ENCODE peak calls at places on chromosomes 12 and 14, in eight cellular contexts. H, F, J, G, R, S, N and I are unnamed samples. For H3K4me1 and H3K27me3, the result is how much of the 10 kb centered on the place peaks cover.

GRCh38 chr12:630656-631632 is 32.3 kb downstream of the NINJ2 start:
- DNase-seq in F (peak), H (peak), G (peak), N (peak), J (no peak), S (no peak), R (peak), I (peak)

GRCh38 chr12:6233121-6233971 is 33.1 kb downstream of the CD9 start:
- DNase-seq in J (no peak), F (no peak), G (peak), N (no peak), H (no peak), R (no peak), S (peak), I (no peak)

GRCh38 chr12:23209793-23210192 is 584.8 kb downstream of the ETNK1 start:
- DNase-seq in J (no peak), G (no peak), N (no peak), H (no peak), S (no peak), F (no peak), R (no peak), I (no peak)

GRCh38 chr12:49644620-49644994 is 21.2 kb downstream of the PRPF40B start:
- DNase-seq in G (peak), R (peak), N (peak), F (peak), H (peak), J (no peak), S (peak), I (peak)

GRCh38 chr12:96399919-96400630 is at the start of gene CDK17:
- DNase-seq in J (peak), R (peak), G (peak), F (peak), S (peak), N (peak), H (peak), I (peak)

GRCh38 chr12:5873341-5873919 is 71.6 kb downstream of the ANO2 start:
- DNase-seq in G (no peak), R (no peak), J (no peak), N (no peak), H (no peak), S (no peak), F (no peak), I (no peak)

GRCh38 chr12:32545413-32545970 is 133.6 kb upstream of the DNM1L start:
- DNase-seq in N (no peak), S (no peak), J (no peak), H (no peak), R (no peak), F (no peak), G (no peak), I (no peak)

GRCh38 chr12:120820885-120821510 is 83.2 kb downstream of the SPPL3 start:
- DNase-seq in F (no peak), G (no peak), J (no peak), S (no peak), N (no peak), R (no peak), H (no peak), I (no peak)

GRCh38 chr12:100154472-100155247 is 12.0 kb upstream of the BLTP3B start:
- DNase-seq in R (peak), J (peak), N (peak), G (peak), F (peak), S (no peak), H (peak), I (peak)

GRCh38 chr12:124506145-124506831 is 61.1 kb downstream of the NCOR2 start:
- DNase-seq in H (peak), S (peak), R (peak), F (peak), N (no peak), J (peak), G (peak), I (peak)

GRCh38 chr12:112380663-112381420 is 1.4 kb downstream of the HECTD4 start:
- DNase-seq in H (no peak), R (no peak), N (no peak), S (no peak), G (no peak), F (no peak), J (no peak), I (no peak)

GRCh38 chr14:58272589-58273372 is 25.6 kb upstream of the ARID4A start:
- DNase-seq in J (no peak), S (no peak), F (no peak), N (no peak), R (no peak), G (no peak), H (no peak), I (no peak)

GRCh38 chr14:93997933-93998870 is 1.1 kb downstream of the CCDC197 start:
- DNase-seq in S (peak), R (no peak), J (no peak), N (no peak), F (no peak), H (no peak), G (peak), I (no peak)

GRCh38 chr12:124456652-124457152 is 110.7 kb downstream of the NCOR2 start:
- DNase-seq in S (no peak), H (peak), G (no peak), R (peak), F (peak), J (no peak), N (peak), I (peak)

GRCh38 chr14:20612403-20612802 is 21.2 kb upstream of the RNASE12 start:
- DNase-seq in H (no peak), J (no peak), R (no peak), N (peak), F (no peak), G (no peak), S (no peak), I (no peak)

GRCh38 chr14:55581011-55581806 is 1.2 kb downstream of the KTN1 start:
- DNase-seq in N (peak), S (no peak), J (no peak), R (peak), G (peak), H (peak), F (peak), I (no peak)

GRCh38 chr12:45546545-45546944 is 183.0 kb upstream of the ARID2 start:
- DNase-seq in F (no peak), S (no peak), H (no peak), R (no peak), J (no peak), N (no peak), G (no peak), I (no peak)

GRCh38 chr12:110661337-110661972 is 27.5 kb downstream of the HVCN1 start:
- DNase-seq in G (peak), S (no peak), F (peak), H (peak), J (no peak), N (peak), R (peak), I (peak)

GRCh38 chr12:44223736-44224135 is 387.9 kb downstream of the TMEM117 start:
- DNase-seq in H (no peak), R (no peak), G (no peak), F (no peak), N (no peak), S (no peak), J (no peak), I (no peak)

GRCh38 chr12:83462419-83462818 is 775.7 kb downstream of the TMTC2 start:
- DNase-seq in N (no peak), H (no peak), S (no peak), R (no peak), G (no peak), J (no peak), F (no peak), I (no peak)

GRCh38 chr12:56758728-56759269 is 4.3 kb upstream of the HSD17B6 start:
- DNase-seq in N (no peak), F (no peak), R (no peak), H (no peak), J (no peak), G (no peak), S (no peak), I (no peak)

GRCh38 chr14:70254476-70254961 is 65.8 kb upstream of the SLC8A3 start:
- DNase-seq in F (peak), G (peak), N (no peak), S (no peak), J (no peak), R (no peak), H (no peak), I (no peak)

GRCh38 chr12:24705741-24706358 is 243.1 kb downstream of the BCAT1 start:
- DNase-seq in R (no peak), G (no peak), H (no peak), F (no peak), J (no peak), N (no peak), S (no peak), I (no peak)

GRCh38 chr14:106556665-106557289 is 1030.4 kb downstream of the TMEM121 start:
- DNase-seq in J (no peak), H (no peak), G (no peak), S (no peak), F (peak), R (no peak), N (peak), I (no peak)

GRCh38 chr12:127888948-127889347 is 378.0 kb upstream of the TMEM132C start:
- DNase-seq in N (no peak), F (no peak), R (no peak), H (no peak), J (no peak), S (no peak), G (no peak), I (peak)

GRCh38 chr14:102192840-102193502 is 53.3 kb downstream of the WDR20 start:
- DNase-seq in G (no peak), F (no peak), S (no peak), R (no peak), N (no peak), J (no peak), H (peak), I (no peak)
- H3K4me1 ChIP-seq in G (under half), F (under half), S (half or more), R (half or more), N (under half), J (under half), H (under half), I (under half)

DNA sequence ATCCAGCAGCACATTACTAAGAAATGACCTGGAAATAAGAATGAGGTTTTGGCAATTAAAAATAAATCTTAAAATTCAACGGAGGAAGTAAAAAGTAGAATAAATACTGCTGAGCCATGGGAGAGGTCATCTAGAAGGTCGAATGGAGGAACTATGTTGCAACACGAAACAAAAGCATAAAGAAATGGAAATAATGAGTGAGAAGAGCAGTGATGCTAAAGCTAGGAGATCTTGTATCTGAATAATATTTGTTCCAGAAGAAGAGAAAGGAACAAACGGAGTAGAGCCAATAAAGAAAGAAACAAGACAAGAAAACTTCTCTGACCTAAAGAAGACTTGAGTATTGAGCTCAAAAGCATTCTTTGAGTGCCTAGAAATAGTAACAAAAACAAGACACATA is 6.6 kb upstream of the KRT7 start:
- DNase-seq in S (no peak), F (no peak), R (no peak), J (no peak), H (no peak), N (no peak), G (no peak), I (no peak)
- H3K27me3 ChIP-seq in S (under half), F (under half), R (half or more), J (under half), H (under half), N (under half), G (under half), I (under half)

GRCh38 chr14:92655372-92655771 is 93.1 kb downstream of the LGMN start:
- DNase-seq in H (no peak), N (no peak), F (no peak), R (no peak), G (no peak), S (no peak), J (no peak), I (no peak)

GRCh38 chr14:92657457-92658142 is 90.8 kb downstream of the LGMN start:
- DNase-seq in F (peak), N (no peak), S (peak), H (peak), R (peak), G (peak), J (no peak), I (peak)

GRCh38 chr14:92656306-92656705 is 92.1 kb downstream of the LGMN start:
- DNase-seq in H (no peak), N (no peak), G (no peak), J (no peak), F (no peak), S (no peak), R (no peak), I (no peak)

GRCh38 chr14:92654206-92654901 is 94.1 kb downstream of the LGMN start:
- DNase-seq in H (no peak), J (no peak), N (peak), R (no peak), G (no peak), S (no peak), F (no peak), I (no peak)

DNA sequence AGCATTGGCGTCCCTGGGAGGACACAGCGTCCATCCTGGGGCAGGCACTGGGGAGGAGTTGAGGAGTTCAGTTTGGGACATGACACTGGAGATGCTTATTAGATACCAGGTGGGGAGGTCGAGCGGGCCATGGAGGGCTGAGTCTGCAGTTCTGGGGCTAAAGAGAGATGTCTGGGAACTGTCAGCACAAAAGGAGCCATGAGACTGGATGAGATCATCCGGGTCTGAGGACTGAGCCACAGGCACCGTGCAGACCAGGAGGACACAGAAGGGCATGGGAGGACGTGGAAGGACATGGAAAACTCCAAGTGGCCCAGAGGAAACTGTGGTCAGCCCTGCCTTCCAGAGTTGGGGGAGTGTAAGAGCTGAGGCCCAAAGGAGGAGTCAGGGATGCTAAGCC is 92.6 kb downstream of the LGMN start:
- DNase-seq in S (no peak), F (no peak), G (no peak), R (no peak), H (no peak), J (no peak), N (no peak), I (no peak)
- H3K4me1 ChIP-seq in S (under half), F (half or more), G (under half), R (under half), H (half or more), J (under half), N (half or more), I (under half)

GRCh38 chr14:104031384-104031783 is 54.1 kb upstream of the ASPG start:
- DNase-seq in R (no peak), J (no peak), S (no peak), F (no peak), H (no peak), N (no peak), G (no peak), I (no peak)

GRCh38 chr14:104036250-104036649 is 49.2 kb upstream of the ASPG start:
- DNase-seq in N (no peak), J (no peak), F (no peak), H (no peak), S (no peak), R (no peak), G (no peak), I (no peak)

GRCh38 chr14:104035300-104035699 is 50.2 kb upstream of the ASPG start:
- DNase-seq in R (no peak), J (no peak), S (no peak), H (no peak), F (no peak), G (no peak), N (no peak), I (no peak)

GRCh38 chr14:104026024-104026423 is 59.5 kb upstream of the ASPG start:
- DNase-seq in N (no peak), G (no peak), J (no peak), F (no peak), S (no peak), H (no peak), R (no peak), I (no peak)

DNA sequence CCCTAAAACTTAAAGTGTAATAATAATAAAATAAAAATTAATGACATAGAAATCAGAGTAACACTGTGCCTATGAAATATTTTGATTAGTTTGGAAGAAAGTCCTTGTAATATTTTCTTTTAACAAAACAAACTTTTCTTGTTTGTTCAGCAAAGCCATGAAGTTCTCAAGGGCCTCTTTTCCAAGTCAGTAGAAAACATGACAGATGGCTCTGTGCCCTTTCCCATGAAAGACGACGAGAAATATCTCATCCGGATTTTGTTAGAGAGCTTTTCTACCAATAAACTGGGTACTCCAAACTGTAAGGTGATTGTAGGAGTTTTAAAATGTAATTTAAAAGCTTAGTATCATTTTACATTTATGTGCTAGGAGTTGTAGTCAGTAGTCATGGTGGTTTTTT is 54.5 kb upstream of the ASPG start:
- DNase-seq in N (no peak), J (no peak), S (no peak), G (no peak), H (no peak), F (no peak), R (no peak), I (no peak)
- H3K27me3 ChIP-seq in N (under half), J (under half), S (under half), G (under half), H (under half), F (under half), R (under half), I (under half)

DNA sequence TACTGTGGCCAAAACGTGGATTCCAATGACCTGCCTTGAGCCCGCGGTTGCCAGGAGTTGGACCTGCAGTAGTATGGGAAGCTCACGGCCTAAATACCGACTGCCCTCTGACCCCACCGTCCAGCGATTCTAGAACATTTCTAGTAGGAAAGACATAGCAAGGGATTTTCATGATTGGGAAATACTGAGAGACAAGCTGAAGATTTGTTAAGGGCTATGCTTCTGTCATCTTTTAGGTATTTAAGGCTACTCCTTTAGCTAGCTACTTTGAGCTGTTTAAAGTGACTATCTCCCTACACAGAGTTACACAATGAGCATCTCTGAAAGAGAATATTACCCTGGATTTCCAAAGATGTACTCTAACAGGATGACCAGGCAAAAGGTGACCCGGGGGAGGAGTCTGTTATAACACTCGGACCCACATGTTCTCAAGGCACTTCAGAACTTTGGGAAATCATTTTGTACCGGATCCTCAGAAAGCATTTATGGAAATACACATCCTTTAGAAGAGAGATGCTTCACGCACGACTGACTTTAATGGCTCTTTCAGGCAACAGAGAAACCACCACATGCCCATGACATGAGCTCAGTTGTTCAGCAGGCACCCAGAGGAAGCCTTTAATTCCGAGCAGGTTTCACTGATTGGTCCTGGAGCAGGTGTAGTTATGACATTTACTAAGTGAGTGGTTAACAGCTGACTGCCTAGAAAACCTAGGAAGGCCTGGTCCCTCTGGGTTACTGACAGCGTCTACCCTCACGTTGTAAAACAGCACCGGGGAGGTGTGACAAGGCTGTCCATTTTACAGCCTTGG is 4.2 kb downstream of the BAG5 start:
- DNase-seq in F (peak), J (no peak), R (peak), G (no peak), S (no peak), H (no peak), N (no peak), I (no peak)
- H3K4me1 ChIP-seq in F (half or more), J (half or more), R (half or more), G (half or more), S (half or more), H (half or more), N (under half), I (under half)